ENCODE peak calls at places on chromosomes 6 and 20, in nine cellular contexts. M is uterus; O is activated CD4-positive, CD25-positive, alpha-beta regulatory T cell treated with anti-CD3 and anti-CD28 coated beads, Interleukin-2, amount 50 U/mL, for 72 hours; H is AG20443; R is Right ventricle myocardium superior; E is NCI-H1105; Y is GM03348; Z is HEK293T; X is NCI-H2171 treated with DMSO at 0.1 percent for 48 hours. C is an unnamed sample.

GRCh38 chr6:1131285-1132079 is 180.4 kb upstream of the FOXQ1 start:
- DNase-seq in Y (peak), E (no peak), Z (no peak), O (no peak), H (peak), X (no peak), M (no peak), R (no peak), C (no peak)

GRCh38 chr6:35722121-35722761 is 14.6 kb upstream of the ARMC12 start:
- DNase-seq in R (peak), E (no peak), Y (no peak), X (no peak), M (peak), O (no peak), Z (no peak), H (no peak), C (no peak)

GRCh38 chr6:30884521-30885480 is 482 bp downstream of the DDR1 start:
- DNase-seq in Z (no peak), M (peak), O (peak), X (peak), H (peak), R (peak), Y (peak), E (no peak), C (no peak)

GRCh38 chr6:54073487-54073886 is 37.8 kb upstream of the MLIP start:
- DNase-seq in Z (no peak), E (no peak), O (no peak), X (no peak), R (no peak), H (no peak), M (no peak), Y (no peak), C (no peak)

GRCh38 chr20:8912731-8913130 is 156.2 kb upstream of the PLCB4 start:
- DNase-seq in R (no peak), X (peak), Z (no peak), Y (no peak), H (no peak), O (no peak), E (no peak), M (no peak), C (no peak)

GRCh38 chr6:113049190-113049589 is 702.1 kb downstream of the RFPL4B start:
- DNase-seq in E (no peak), Y (peak), H (no peak), M (no peak), O (no peak), R (no peak), Z (no peak), X (no peak), C (no peak)

GRCh38 chr20:38804682-38805501 is 605 bp upstream of the PPP1R16B start:
- DNase-seq in H (no peak), R (no peak), X (no peak), M (no peak), E (no peak), O (peak), Z (no peak), Y (no peak), C (no peak)

GRCh38 chr6:130018830-130019795 is 732 bp downstream of the L3MBTL3 start:
- DNase-seq in H (peak), Z (peak), E (no peak), R (peak), Y (peak), M (peak), O (peak), X (peak), C (no peak)

GRCh38 chr20:59636791-59637370 is 32.5 kb downstream of the PHACTR3 start:
- DNase-seq in Z (no peak), H (no peak), M (no peak), Y (no peak), R (no peak), O (no peak), E (no peak), X (no peak), C (no peak)

GRCh38 chr6:30060634-30060981 is 457 bp upstream of the POLR1H start:
- DNase-seq in R (peak), E (no peak), M (no peak), Y (peak), O (no peak), X (no peak), Z (peak), H (peak), C (no peak)

GRCh38 chr6:145092554-145092953 is 642.8 kb downstream of the EPM2A start:
- DNase-seq in M (no peak), Z (no peak), Y (no peak), H (no peak), E (no peak), R (no peak), O (no peak), X (no peak), C (no peak)

GRCh38 chr6:20900396-20901160 is 366.3 kb downstream of the CDKAL1 start:
- DNase-seq in M (no peak), Z (no peak), Y (no peak), X (peak), H (no peak), R (no peak), O (no peak), E (peak), C (no peak)

GRCh38 chr6:6176829-6177228 is 143.6 kb downstream of the F13A1 start:
- DNase-seq in Z (no peak), H (no peak), M (no peak), O (no peak), Y (no peak), R (no peak), X (no peak), E (no peak), C (no peak)

GRCh38 chr6:138722425-138723371 is 50.9 kb upstream of the CCDC28A start:
- DNase-seq in O (no peak), E (no peak), M (no peak), Z (no peak), Y (peak), H (peak), X (no peak), R (no peak), C (no peak)

GRCh38 chr6:109874086-109874485 is 104.0 kb upstream of the GPR6 start:
- DNase-seq in H (no peak), E (no peak), O (no peak), Y (no peak), M (no peak), R (no peak), X (no peak), Z (no peak), C (peak)

GRCh38 chr6:44227138-44227770 is 3.9 kb downstream of the SLC29A1 start:
- DNase-seq in H (no peak), Y (no peak), M (no peak), X (no peak), Z (no peak), O (no peak), E (no peak), R (peak), C (no peak)

GRCh38 chr6:69647726-69648125 is 149.1 kb downstream of the LMBRD1 start:
- DNase-seq in M (no peak), Z (no peak), R (no peak), Y (no peak), H (no peak), E (no peak), X (no peak), O (no peak), C (no peak)

GRCh38 chr6:157814883-157815282 is 8.2 kb upstream of the SNX9 start:
- DNase-seq in R (no peak), H (no peak), M (no peak), E (no peak), Z (no peak), O (no peak), Y (no peak), X (no peak), C (no peak)

GRCh38 chr6:76886900-76887299 is 576.4 kb downstream of the HTR1B start:
- DNase-seq in R (no peak), E (no peak), H (no peak), Z (no peak), X (no peak), O (no peak), Y (no peak), M (no peak), C (no peak)

GRCh38 chr6:52596371-52597028 is 19.6 kb upstream of the TRAM2 start:
- DNase-seq in X (no peak), M (no peak), Y (peak), E (no peak), Z (no peak), R (no peak), H (no peak), O (no peak), C (no peak)

GRCh38 chr20:33401922-33402369 is 627 bp upstream of the CDK5RAP1 start:
- DNase-seq in X (no peak), Z (no peak), R (no peak), H (no peak), M (no peak), Y (no peak), O (no peak), E (no peak), C (no peak)

GRCh38 chr6:150195996-150196417 is 53.2 kb downstream of the PPP1R14C start:
- DNase-seq in Y (no peak), H (no peak), X (no peak), M (no peak), Z (peak), R (no peak), O (no peak), E (no peak), C (no peak)

GRCh38 chr20:8722277-8722928 is 346.5 kb upstream of the PLCB4 start:
- DNase-seq in Z (peak), H (peak), Y (peak), M (peak), X (peak), R (no peak), O (no peak), E (peak), C (no peak)

GRCh38 chr6:55705381-55705780 is 126.4 kb upstream of the HMGCLL1 start:
- DNase-seq in X (no peak), R (no peak), M (no peak), Z (no peak), O (no peak), Y (no peak), E (no peak), H (no peak), C (no peak)

GRCh38 chr6:51535327-51535726 is 552.1 kb downstream of the PKHD1 start:
- DNase-seq in O (no peak), E (no peak), H (no peak), X (no peak), Z (no peak), R (no peak), Y (no peak), M (no peak), C (no peak)

GRCh38 chr6:108653864-108654402 is 93.2 kb downstream of the FOXO3 start:
- DNase-seq in Z (no peak), E (no peak), Y (peak), X (no peak), R (peak), M (peak), H (peak), O (no peak), C (no peak)

GRCh38 chr6:114581293-114581692 is 238.5 kb upstream of the HS3ST5 start:
- DNase-seq in E (peak), Z (no peak), O (no peak), Y (no peak), M (no peak), X (peak), R (no peak), H (no peak), C (no peak)